ENCODE peak calls at places on chromosome 2, in five cellular contexts. I is HepG2, T is SK-N-SH, P is HCT116, V is endothelial cell of umbilical vein. O is an unnamed sample.

GRCh38 chr2:215022418-215022817 is 116.0 kb downstream of the ABCA12 start:
- DNase-seq in I (no peak), P (no peak), V (no peak), T (no peak), O (peak; percentile 83)

GRCh38 chr2:73156539-73157124 is 43.9 kb upstream of the RAB11FIP5 start:
- DNase-seq in V (peak; percentile 63), P (peak; percentile 31), T (peak; percentile 83), I (peak; percentile 62), O (peak; percentile 64)

GRCh38 chr2:241812730-241813079 is 3.7 kb downstream of the NEU4 start:
- DNase-seq in V (no peak), T (peak; percentile 17), P (no peak), I (no peak), O (no peak)

GRCh38 chr2:100038019-100038418 is 104.4 kb downstream of the AFF3 start:
- DNase-seq in T (peak; percentile 21), I (no peak), V (no peak), P (no peak), O (no peak)

GRCh38 chr2:173087793-173088493 is 12.3 kb downstream of the MAP3K20 start:
- DNase-seq in V (no peak), T (no peak), I (peak; percentile 60), P (no peak), O (no peak)

GRCh38 chr2:7646024-7646423 is 728.8 kb downstream of the RNF144A start:
- DNase-seq in I (no peak), P (no peak), V (no peak), T (no peak), O (no peak)

GRCh38 chr2:200913654-200914053 is 24.5 kb downstream of the NIF3L1 start:
- DNase-seq in T (no peak), P (no peak), I (no peak), V (no peak), O (peak; percentile 75)

GRCh38 chr2:133884739-133885381 is 316.6 kb upstream of the NCKAP5 start:
- DNase-seq in P (no peak), V (peak; percentile 32), I (peak; percentile 14), T (peak; percentile 20), O (peak; percentile 2)

GRCh38 chr2:138421315-138421970 is 80.1 kb upstream of the SPOPL start:
- DNase-seq in V (peak; percentile 45), T (no peak), I (peak; percentile 85), P (peak; percentile 64), O (peak; percentile 49)

GRCh38 chr2:168136392-168136977 is 110.9 kb downstream of the STK39 start:
- DNase-seq in V (peak; percentile 57), I (peak; percentile 53), P (peak; percentile 46), T (no peak), O (peak; percentile 45)

GRCh38 chr2:28586864-28587263 is 91.0 kb downstream of the PLB1 start:
- DNase-seq in T (no peak), P (no peak), I (no peak), V (no peak), O (no peak)

GRCh38 chr2:37459095-37459981 is 114.9 kb downstream of the QPCT start:
- DNase-seq in P (no peak), V (peak; percentile 79), I (no peak), T (peak; percentile 38), O (peak; percentile 94)
- H3K4me1 ChIP-seq in P (no peaks in the 10 kb centered on the region), V (peaks cover 51% of the 10 kb centered on the region), I (no peaks in the 10 kb centered on the region), T (peaks cover 32% of the 10 kb centered on the region), O (peaks cover 23% of the 10 kb centered on the region)

GRCh38 chr2:132475615-132476014 is 59.0 kb downstream of the GPR39 start:
- DNase-seq in P (no peak), I (no peak), T (no peak), V (no peak), O (no peak)
- H3K9ac ChIP-seq in P (no peak overlapping the region), I (no peak overlapping the region), T (no peak overlapping the region), V (no peak overlapping the region), O (no peak overlapping the region)

GRCh38 chr2:225496548-225496947 is 97.0 kb downstream of the NYAP2 start:
- DNase-seq in V (no peak), T (no peak), I (no peak), P (no peak), O (no peak)

GRCh38 chr2:225495706-225496105 is 96.2 kb downstream of the NYAP2 start:
- DNase-seq in T (no peak), I (no peak), P (no peak), V (no peak), O (no peak)

GRCh38 chr2:225494100-225494459 is 94.6 kb downstream of the NYAP2 start:
- DNase-seq in P (no peak), I (no peak), T (no peak), V (no peak), O (no peak)

GRCh38 chr2:225493420-225494099 is 94.0 kb downstream of the NYAP2 start:
- DNase-seq in P (no peak), T (no peak), V (no peak), I (no peak), O (no peak)

DNA sequence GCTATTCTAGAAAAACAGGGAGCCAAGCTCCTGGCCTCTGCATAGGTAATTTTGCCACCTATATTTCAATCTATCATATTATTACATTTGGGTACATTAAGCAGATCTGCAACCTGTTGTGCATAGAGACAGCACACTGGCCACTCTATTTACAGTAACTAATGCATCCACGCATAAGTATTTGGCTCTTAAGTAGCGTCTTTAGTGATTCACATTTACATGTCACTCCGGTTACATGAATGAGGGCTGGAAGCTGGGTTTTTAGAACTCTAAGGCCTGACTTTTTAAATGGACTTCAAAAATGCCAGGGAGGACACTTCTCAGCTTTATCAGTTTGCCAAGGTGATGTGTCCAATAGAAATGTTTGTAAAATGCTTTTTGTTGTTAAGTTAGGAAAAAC is 97.7 kb downstream of the NYAP2 start:
- DNase-seq in T (no peak), V (no peak), P (no peak), I (no peak), O (no peak)
- H3K27ac ChIP-seq in T (no peak overlapping the region), V (no peak overlapping the region), P (no peak overlapping the region), I (no peak overlapping the region), O (no peak overlapping the region)

GRCh38 chr2:234419726-234420125 is 77.2 kb downstream of the ARL4C start:
- DNase-seq in V (no peak), T (no peak), P (no peak), I (no peak), O (no peak)

GRCh38 chr2:234423884-234424283 is 73.0 kb downstream of the ARL4C start:
- DNase-seq in I (no peak), V (no peak), P (no peak), T (no peak), O (no peak)

GRCh38 chr2:234420406-234420805 is 76.5 kb downstream of the ARL4C start:
- DNase-seq in T (no peak), V (peak; percentile 72), I (peak; percentile 25), P (no peak), O (no peak)

GRCh38 chr2:234422895-234423505 is 73.9 kb downstream of the ARL4C start:
- DNase-seq in P (no peak), I (no peak), V (no peak), T (no peak), O (no peak)

DNA sequence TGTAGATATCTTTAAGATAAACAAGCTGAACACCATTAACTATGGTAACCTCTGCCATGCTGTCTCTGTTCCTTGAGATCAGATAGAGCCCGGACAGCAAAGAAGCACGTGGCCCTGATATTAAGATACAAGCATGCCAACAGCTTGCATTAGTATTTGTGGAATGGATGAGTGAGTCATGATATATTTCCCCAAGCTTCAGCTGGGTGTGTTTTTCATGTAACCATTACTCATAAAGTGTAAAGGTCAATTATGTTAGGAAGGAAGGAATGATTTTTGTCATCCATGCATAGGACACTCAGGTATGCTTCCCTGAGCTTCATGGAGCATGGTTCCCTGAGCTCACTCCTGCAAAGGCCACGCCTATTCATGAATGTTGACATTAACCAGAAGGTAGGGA is 74.6 kb downstream of the ARL4C start:
- DNase-seq in T (no peak), P (peak; percentile 82), I (peak; percentile 74), V (peak; percentile 91), O (peak; percentile 96)
- H3K4me1 ChIP-seq in T (no peaks in the 10 kb centered on the region), P (peaks cover 22% of the 10 kb centered on the region), I (peaks cover 10% of the 10 kb centered on the region), V (peaks cover 30% of the 10 kb centered on the region), O (peaks cover 5% of the 10 kb centered on the region)

GRCh38 chr2:152011724-152012123 is 87.1 kb downstream of the CACNB4 start:
- DNase-seq in T (no peak), V (no peak), P (no peak), I (no peak), O (no peak)

GRCh38 chr2:152012697-152013096 is 86.1 kb downstream of the CACNB4 start:
- DNase-seq in V (no peak), T (no peak), P (no peak), I (no peak), O (peak; percentile 21)

GRCh38 chr2:152019732-152020131 is 79.1 kb downstream of the CACNB4 start:
- DNase-seq in V (no peak), I (no peak), T (no peak), P (no peak), O (no peak)

DNA sequence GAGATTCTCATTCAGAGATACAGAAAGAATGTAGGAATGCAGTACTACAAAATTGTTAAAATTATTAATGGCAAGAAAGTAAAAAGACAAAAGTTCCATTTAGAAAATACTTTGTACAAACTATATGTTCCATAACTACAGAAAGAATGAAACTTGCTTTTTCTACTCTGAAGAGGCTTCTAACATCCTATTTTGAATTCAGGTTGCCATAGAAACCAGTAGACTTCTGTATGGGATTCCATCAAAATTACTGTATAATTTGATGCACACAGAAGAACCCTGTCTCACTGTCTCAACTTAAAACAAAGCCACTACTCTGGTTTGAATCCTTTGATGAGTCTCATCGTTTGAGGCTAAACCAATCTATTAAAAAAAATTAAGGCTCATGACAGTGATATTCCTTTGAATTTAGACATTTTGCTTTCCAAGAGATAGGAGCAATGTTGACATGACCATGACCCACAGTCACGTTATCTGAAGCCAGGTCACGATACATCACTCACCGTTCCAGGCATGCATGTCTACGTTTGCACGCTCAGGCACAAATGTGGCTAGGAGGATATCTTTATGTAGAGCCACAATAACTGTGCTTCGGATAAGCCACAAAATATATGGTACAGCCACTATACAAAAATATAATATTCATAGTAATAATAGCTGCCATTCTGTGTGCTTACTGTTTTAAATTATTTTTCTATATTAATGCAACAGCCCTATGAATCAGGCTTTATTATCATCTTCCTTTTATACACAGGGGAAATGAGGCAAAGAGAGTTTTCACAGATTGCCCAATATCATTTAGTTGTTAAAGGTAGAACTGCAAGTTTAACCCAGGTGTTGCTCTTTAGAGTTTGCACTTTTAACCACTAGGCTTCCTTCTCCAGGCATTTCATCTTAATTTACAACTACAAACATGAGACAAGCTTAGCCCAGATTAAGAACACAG is 82.4 kb downstream of the CACNB4 start:
- DNase-seq in I (peak; percentile 75), V (no peak), T (no peak), P (no peak), O (no peak)
- H3K9ac ChIP-seq in I (no peak overlapping the region), V (no peak overlapping the region), T (no peak overlapping the region), P (no peak overlapping the region), O (no peak overlapping the region)

GRCh38 chr2:109260886-109261700 is 132.1 kb downstream of the SH3RF3 start:
- DNase-seq in T (no peak), P (no peak), V (no peak), I (peak; percentile 23), O (no peak)
- H3K27ac ChIP-seq in T (no peak overlapping the region), P (no peak overlapping the region), V (no peak overlapping the region), I (no peak overlapping the region), O (no peak overlapping the region)

O was measured in fibroblast of lung.